ENCODE peak calls at places on chromosome 10, in nine cellular contexts. Y, S, H, M, X, O, A, Q and P are unnamed samples.

GRCh38 chr10:86958831-86959736 is 685 bp downstream of the SNCG start:
- DNase-seq in Y (no peak), S (peak; percentile 82), H (no peak), M (peak; percentile 38), X (peak; percentile 85), O (no peak), A (no peak), Q (peak; percentile 83), P (no peak)

GRCh38 chr10:46530249-46531186 is 25.9 kb downstream of the GPRIN2 start:
- DNase-seq in Y (peak; percentile 98), S (no peak), H (peak; percentile 24), M (no peak), X (no peak), O (peak; percentile 38), A (no peak), Q (no peak), P (no peak)

GRCh38 chr10:110671788-110672579 is 27.8 kb downstream of the RBM20 start:
- DNase-seq in Y (peak; percentile 65), S (peak; percentile 50), H (peak; percentile 70), M (peak; percentile 91), X (peak; percentile 69), O (peak; percentile 68), A (peak; percentile 69), Q (peak; percentile 41), P (peak; percentile 81)

GRCh38 chr10:72270607-72271281 is 3.0 kb upstream of the DDIT4 start:
- DNase-seq in Y (peak; percentile 14), S (peak; percentile 46), H (no peak), M (no peak), X (no peak), O (no peak), A (no peak), Q (no peak), P (no peak)

GRCh38 chr10:1525354-1526162 is 211.8 kb downstream of the ADARB2 start:
- DNase-seq in Y (no peak), S (no peak), H (no peak), M (no peak), X (no peak), O (no peak), A (no peak), Q (no peak), P (no peak)

GRCh38 chr10:114030140-114030539 is 13.5 kb upstream of the ADRB1 start:
- DNase-seq in Y (no peak), S (peak; percentile 72), H (no peak), M (no peak), X (no peak), O (peak; percentile 60), A (no peak), Q (no peak), P (no peak)

GRCh38 chr10:10891437-10891836 is 126.2 kb upstream of the CELF2 start:
- DNase-seq in Y (peak; percentile 32), S (no peak), H (no peak), M (no peak), X (no peak), O (no peak), A (no peak), Q (no peak), P (peak; percentile 70)

GRCh38 chr10:29253096-29254029 is 35.5 kb upstream of the LYZL1 start:
- DNase-seq in Y (no peak), S (no peak), H (no peak), M (no peak), X (no peak), O (no peak), A (no peak), Q (no peak), P (no peak)

GRCh38 chr10:89683911-89684310 is 17.5 kb upstream of the KIF20B start:
- DNase-seq in Y (no peak), S (no peak), H (no peak), M (no peak), X (no peak), O (no peak), A (no peak), Q (no peak), P (no peak)

GRCh38 chr10:125294109-125294508 is 133.7 kb upstream of the CTBP2 start:
- DNase-seq in Y (no peak), S (no peak), H (no peak), M (no peak), X (no peak), O (no peak), A (no peak), Q (no peak), P (no peak)

GRCh38 chr10:28429573-28430216 is 103.2 kb upstream of the WAC start:
- DNase-seq in Y (no peak), S (peak; percentile 14), H (no peak), M (no peak), X (no peak), O (no peak), A (no peak), Q (no peak), P (no peak)

GRCh38 chr10:30186371-30186875 is 127.0 kb upstream of the JCAD start:
- DNase-seq in Y (no peak), S (no peak), H (peak; percentile 28), M (no peak), X (peak; percentile 24), O (no peak), A (peak; percentile 13), Q (no peak), P (no peak)

GRCh38 chr10:3837909-3838722 is 53.1 kb upstream of the KLF6 start:
- DNase-seq in Y (no peak), S (no peak), H (no peak), M (peak; percentile 45), X (no peak), O (no peak), A (no peak), Q (no peak), P (no peak)
- H3K27ac ChIP-seq in Y (no peak overlapping the region), S (no peak overlapping the region), H (no peak overlapping the region), M (peak overlapping the region; percentile 76), X (no peak overlapping the region), O (no peak overlapping the region), A (no peak overlapping the region), Q (no peak overlapping the region), P (no peak overlapping the region)

DNA sequence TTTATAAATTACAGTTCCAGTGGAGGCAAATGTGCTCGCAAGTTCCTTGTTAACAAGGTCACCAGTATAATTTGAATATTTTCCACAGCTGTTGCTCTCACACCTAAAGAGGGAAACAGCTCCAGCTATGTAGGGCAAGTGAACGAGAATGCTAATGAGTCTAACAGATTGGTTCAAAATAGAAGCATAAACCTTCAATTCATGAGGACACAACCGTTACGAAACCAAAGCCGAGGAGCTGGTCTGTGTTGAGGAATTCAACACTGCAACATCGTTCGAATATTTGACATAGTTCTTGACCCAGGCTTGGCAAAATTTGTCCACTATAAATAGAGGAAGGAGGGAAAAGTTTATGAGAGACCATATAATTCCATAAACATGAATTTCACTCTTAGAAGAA is 161.3 kb downstream of the KLF6 start:
- DNase-seq in Y (peak; percentile 89), S (no peak), H (no peak), M (no peak), X (peak; percentile 21), O (no peak), A (no peak), Q (no peak), P (no peak)
- H3K4me3 ChIP-seq in Y (no peak overlapping the region), S (no peak overlapping the region), H (no peak overlapping the region), M (no peak overlapping the region), X (no peak overlapping the region), O (no peak overlapping the region), A (no peak overlapping the region), Q (no peak overlapping the region), P (no peak overlapping the region)

GRCh38 chr10:122152544-122152943 is 118.6 kb upstream of the BTBD16 start:
- DNase-seq in Y (no peak), S (no peak), H (no peak), M (no peak), X (peak; percentile 88), O (no peak), A (peak; percentile 30), Q (peak; percentile 65), P (peak; percentile 96)

GRCh38 chr10:122149607-122150505 is 121.2 kb upstream of the BTBD16 start:
- DNase-seq in Y (no peak), S (no peak), H (no peak), M (no peak), X (peak; percentile 63), O (no peak), A (no peak), Q (peak; percentile 72), P (peak; percentile 91)

GRCh38 chr10:122149138-122149606 is 121.9 kb upstream of the BTBD16 start:
- DNase-seq in Y (no peak), S (no peak), H (no peak), M (no peak), X (peak; percentile 88), O (no peak), A (no peak), Q (peak; percentile 79), P (peak; percentile 84)

GRCh38 chr10:122154034-122154732 is 116.9 kb upstream of the BTBD16 start:
- DNase-seq in Y (no peak), S (no peak), H (no peak), M (no peak), X (no peak), O (no peak), A (no peak), Q (no peak), P (no peak)

DNA sequence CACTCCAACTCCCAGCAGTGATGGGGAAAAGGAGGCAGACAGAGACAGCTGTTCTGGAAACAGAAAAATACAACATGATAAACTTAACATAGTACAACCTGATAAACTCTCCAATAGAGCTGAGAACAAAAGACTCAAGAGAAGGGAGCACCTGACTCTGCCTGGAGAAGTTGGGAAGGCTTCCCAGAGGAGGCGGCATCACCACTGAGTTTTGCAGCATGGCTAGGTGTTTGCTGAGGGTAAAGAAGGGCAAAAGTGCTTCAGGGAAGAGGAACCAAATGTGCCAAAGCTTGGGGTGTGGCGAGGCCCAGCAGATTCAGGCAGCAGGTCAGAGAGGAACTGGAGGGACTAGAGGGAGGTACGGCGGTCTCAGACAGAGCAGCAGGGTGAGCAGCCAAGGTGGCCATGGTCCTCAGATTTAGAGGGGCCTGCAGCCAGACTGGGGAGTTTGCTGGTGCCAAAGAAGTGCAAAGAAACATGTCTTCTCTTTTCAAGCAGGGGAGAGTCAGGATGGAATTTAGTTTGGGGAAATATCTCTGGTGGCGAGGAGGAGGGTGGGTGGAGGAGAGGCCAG is 119.9 kb upstream of the BTBD16 start:
- DNase-seq in Y (no peak), S (no peak), H (no peak), M (no peak), X (no peak), O (no peak), A (no peak), Q (no peak), P (no peak)
- H3K4me1 ChIP-seq in Y (peaks cover 6% of the 10 kb centered on the region), S (peaks cover 7% of the 10 kb centered on the region), H (peaks cover 56% of the 10 kb centered on the region), M (peaks cover 26% of the 10 kb centered on the region), X (peaks cover 71% of the 10 kb centered on the region), O (peaks cover 16% of the 10 kb centered on the region), A (peaks cover 21% of the 10 kb centered on the region), Q (peaks cover 8% of the 10 kb centered on the region), P (no peaks in the 10 kb centered on the region)

DNA sequence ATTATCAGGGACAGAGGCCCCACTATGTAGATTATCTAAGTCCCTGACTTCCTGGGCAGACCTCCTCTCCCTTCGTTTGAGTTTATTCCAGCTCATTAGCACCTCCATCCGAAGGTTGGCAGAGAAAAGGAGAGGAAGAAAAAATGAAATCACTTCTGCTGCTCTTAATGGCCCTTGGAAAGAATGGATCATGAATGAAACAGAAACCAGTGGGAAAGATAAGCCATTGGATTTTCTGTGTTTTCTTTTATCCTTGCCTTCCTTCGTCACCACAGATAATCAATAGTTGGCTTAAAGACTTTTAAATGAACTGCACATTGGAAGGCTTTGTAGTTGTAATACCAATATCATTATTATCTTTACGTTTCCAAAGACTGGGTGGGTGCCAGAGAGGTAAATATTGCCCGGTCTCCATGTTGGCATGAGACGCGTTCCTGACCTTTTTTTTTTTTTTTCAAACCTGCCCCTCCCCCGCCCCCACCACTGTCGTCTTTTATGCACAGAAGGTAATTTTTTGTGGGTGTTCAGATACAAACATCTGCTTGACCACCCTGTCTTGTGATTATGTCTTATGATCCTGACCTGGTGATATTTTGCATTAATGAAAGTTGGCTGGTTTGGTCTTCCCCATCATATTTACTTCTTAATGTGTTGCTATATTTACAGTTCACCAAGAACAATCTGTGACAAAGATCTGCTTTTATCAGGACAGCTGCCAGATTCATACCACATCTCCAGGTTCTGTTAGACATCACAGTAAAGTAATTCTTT is 116.8 kb downstream of the ARID5B start:
- DNase-seq in Y (no peak), S (no peak), H (peak; percentile 44), M (no peak), X (no peak), O (no peak), A (no peak), Q (no peak), P (no peak)
- H3K27ac ChIP-seq in Y (no peak overlapping the region), S (peak overlapping the region; percentile 83), H (no peak overlapping the region), M (peak overlapping the region; percentile 48), X (peak overlapping the region; percentile 85), O (peak overlapping the region; percentile 83), A (no peak overlapping the region), Q (peak overlapping the region; percentile 70), P (peak overlapping the region; percentile 34)